ENCODE peak calls at places on chromosomes 6 and 20, in nine cellular contexts. One of them, this sample, is unnamed.

GRCh38 chr20:64242797-64243475 is 12.6 kb upstream of the PCMTD2 start:
- DNase-seq in AG09319: no peak
- DNase-seq in neuronal stem cell: no peak
- DNase-seq in hippocampal formation: no peak
- DNase-seq in left colon: no peak
- DNase-seq in GM12865: no peak
- DNase-seq in NCI-H526: no peak
- DNase-seq in NCI-H226: no peak
- DNase-seq in T-helper 1 cell: no peak
- DNase-seq in this sample: peak; percentile 58

GRCh38 chr20:25623225-25623735 is 534 bp downstream of the NANP start:
- DNase-seq in NCI-H526: peak; percentile 50
- DNase-seq in neuronal stem cell: no peak
- DNase-seq in AG09319: no peak
- DNase-seq in GM12865: peak; percentile 63
- DNase-seq in T-helper 1 cell: no peak
- DNase-seq in hippocampal formation: no peak
- DNase-seq in left colon: peak; percentile 63
- DNase-seq in NCI-H226: no peak
- DNase-seq in this sample: no peak

GRCh38 chr6:82909551-82909950 is 156.1 kb downstream of the UBE3D start:
- DNase-seq in AG09319: no peak
- DNase-seq in left colon: no peak
- DNase-seq in T-helper 1 cell: no peak
- DNase-seq in NCI-H526: no peak
- DNase-seq in neuronal stem cell: no peak
- DNase-seq in hippocampal formation: no peak
- DNase-seq in NCI-H226: no peak
- DNase-seq in GM12865: no peak
- DNase-seq in this sample: no peak

GRCh38 chr6:25369450-25370086 is 90.4 kb downstream of the CARMIL1 start:
- DNase-seq in NCI-H226: no peak
- DNase-seq in GM12865: peak; percentile 66
- DNase-seq in AG09319: no peak
- DNase-seq in neuronal stem cell: no peak
- DNase-seq in NCI-H526: no peak
- DNase-seq in T-helper 1 cell: no peak
- DNase-seq in left colon: peak; percentile 34
- DNase-seq in hippocampal formation: peak; percentile 18
- DNase-seq in this sample: no peak

GRCh38 chr6:118350881-118351430 is 197.1 kb upstream of the PLN start:
- DNase-seq in left colon: no peak
- DNase-seq in T-helper 1 cell: no peak
- DNase-seq in NCI-H226: no peak
- DNase-seq in NCI-H526: peak; percentile 89
- DNase-seq in GM12865: no peak
- DNase-seq in neuronal stem cell: no peak
- DNase-seq in AG09319: peak; percentile 46
- DNase-seq in hippocampal formation: no peak
- DNase-seq in this sample: no peak

GRCh38 chr6:114170372-114170771 is 172.5 kb downstream of the HS3ST5 start:
- DNase-seq in hippocampal formation: no peak
- DNase-seq in AG09319: no peak
- DNase-seq in T-helper 1 cell: no peak
- DNase-seq in NCI-H526: no peak
- DNase-seq in GM12865: no peak
- DNase-seq in neuronal stem cell: no peak
- DNase-seq in NCI-H226: no peak
- DNase-seq in left colon: no peak
- DNase-seq in this sample: no peak

GRCh38 chr20:32968833-32969241 is 35.4 kb downstream of the SUN5 start:
- DNase-seq in AG09319: no peak
- DNase-seq in NCI-H226: no peak
- DNase-seq in left colon: no peak
- DNase-seq in hippocampal formation: no peak
- DNase-seq in T-helper 1 cell: no peak
- DNase-seq in NCI-H526: no peak
- DNase-seq in neuronal stem cell: no peak
- DNase-seq in GM12865: no peak
- DNase-seq in this sample: no peak

GRCh38 chr6:138017156-138017757 is 90.0 kb downstream of the PERP start:
- DNase-seq in NCI-H526: no peak
- DNase-seq in GM12865: no peak
- DNase-seq in neuronal stem cell: no peak
- DNase-seq in NCI-H226: no peak
- DNase-seq in AG09319: no peak
- DNase-seq in T-helper 1 cell: no peak
- DNase-seq in hippocampal formation: no peak
- DNase-seq in left colon: no peak
- DNase-seq in this sample: no peak

GRCh38 chr20:10369723-10370090 is 64.3 kb downstream of the MKKS start:
- DNase-seq in NCI-H526: no peak
- DNase-seq in NCI-H226: peak; percentile 70
- DNase-seq in GM12865: no peak
- DNase-seq in left colon: peak; percentile 10
- DNase-seq in T-helper 1 cell: no peak
- DNase-seq in hippocampal formation: no peak
- DNase-seq in neuronal stem cell: no peak
- DNase-seq in AG09319: peak; percentile 29
- DNase-seq in this sample: no peak